ENCODE peak calls at places on chromosomes 3 and 15, in nine cellular contexts. A is NCI-H345, M is tibial artery, V is thoracic aorta, Q is NAMALWA, K is HS-27A, R is fibroblast of gingiva, N is mesenteric fat pad, G is neural crest cell. S is an unnamed sample.

GRCh38 chr3:138186803-138187295 is 252 bp upstream of the ARMC8 start:
- DNase-seq in M (peak), N (peak), G (peak), V (peak), K (peak), A (peak), Q (peak), R (peak), S (peak)

GRCh38 chr3:48112813-48113212 is 75.4 kb downstream of the CDC25A start:
- DNase-seq in K (no peak), G (no peak), M (no peak), Q (no peak), R (no peak), A (peak), V (no peak), N (no peak), S (no peak)

GRCh38 chr3:169923831-169924230 is 12.5 kb downstream of the SAMD7 start:
- DNase-seq in Q (no peak), G (no peak), M (no peak), A (no peak), V (no peak), R (no peak), K (no peak), N (no peak), S (no peak)

GRCh38 chr3:39273119-39273518 is 6.7 kb downstream of the CX3CR1 start:
- DNase-seq in K (no peak), G (no peak), Q (no peak), A (no peak), M (no peak), V (no peak), N (no peak), R (no peak), S (no peak)

GRCh38 chr3:151182349-151183079 is 20.5 kb downstream of the GPR171 start:
- DNase-seq in M (no peak), V (no peak), N (no peak), R (no peak), Q (no peak), A (no peak), G (no peak), K (no peak), S (no peak)

GRCh38 chr15:72222433-72222832 is 8.6 kb downstream of the PKM start:
- DNase-seq in G (no peak), K (peak), Q (no peak), A (no peak), V (peak), N (no peak), R (peak), M (peak), S (no peak)

GRCh38 chr3:40657623-40658022 is 132.9 kb downstream of the ZNF621 start:
- DNase-seq in M (no peak), G (no peak), K (no peak), R (no peak), A (no peak), V (no peak), N (no peak), Q (no peak), S (no peak)

GRCh38 chr3:184656991-184657669 is 54.7 kb downstream of the MAGEF1 start:
- DNase-seq in Q (no peak), G (no peak), M (no peak), N (no peak), R (no peak), K (peak), V (no peak), A (peak), S (no peak)

GRCh38 chr15:73560501-73561117 is 72.6 kb downstream of the NPTN start:
- DNase-seq in M (no peak), N (no peak), R (peak), Q (peak), A (peak), G (no peak), K (peak), V (no peak), S (peak)

GRCh38 chr15:85530079-85530478 is 149.7 kb downstream of the AKAP13 start:
- DNase-seq in M (no peak), Q (no peak), V (no peak), A (no peak), R (no peak), G (no peak), K (no peak), N (no peak), S (no peak)